ENCODE peak calls at places on chromosome 18, in six cellular contexts. One of them, this sample, is unnamed.

GRCh38 chr18:25144835-25145234 is 207.1 kb downstream of the ZNF521 start:
- DNase-seq in transverse colon: no peak
- DNase-seq in activated T-helper 1 cell treated with anti-CD3 and anti-CD28 coated beads, Interleukin-2, amount 50 U/mL, for 16 hours: no peak
- DNase-seq in NCI-H460: no peak
- DNase-seq in BJ: peak; percentile 31
- DNase-seq in fibroblast of lung: peak; percentile 87
- DNase-seq in this sample: no peak

GRCh38 chr18:79575891-79576685 is 103.5 kb upstream of the CTDP1 start:
- DNase-seq in transverse colon: peak; percentile 13
- DNase-seq in activated T-helper 1 cell treated with anti-CD3 and anti-CD28 coated beads, Interleukin-2, amount 50 U/mL, for 16 hours: no peak
- DNase-seq in NCI-H460: no peak
- DNase-seq in BJ: peak; percentile 16
- DNase-seq in fibroblast of lung: peak; percentile 68
- DNase-seq in this sample: no peak

GRCh38 chr18:47184419-47185050 is 8.4 kb upstream of the IER3IP1 start:
- DNase-seq in NCI-H460: peak; percentile 52
- DNase-seq in BJ: no peak
- DNase-seq in fibroblast of lung: peak; percentile 14
- DNase-seq in activated T-helper 1 cell treated with anti-CD3 and anti-CD28 coated beads, Interleukin-2, amount 50 U/mL, for 16 hours: no peak
- DNase-seq in transverse colon: no peak
- DNase-seq in this sample: no peak

GRCh38 chr18:2302628-2303516 is 268.4 kb downstream of the METTL4 start:
- DNase-seq in transverse colon: no peak
- DNase-seq in NCI-H460: peak; percentile 46
- DNase-seq in fibroblast of lung: no peak
- DNase-seq in BJ: no peak
- DNase-seq in activated T-helper 1 cell treated with anti-CD3 and anti-CD28 coated beads, Interleukin-2, amount 50 U/mL, for 16 hours: no peak
- DNase-seq in this sample: no peak

GRCh38 chr18:26059357-26059756 is 31.1 kb downstream of the SS18 start:
- DNase-seq in activated T-helper 1 cell treated with anti-CD3 and anti-CD28 coated beads, Interleukin-2, amount 50 U/mL, for 16 hours: no peak
- DNase-seq in fibroblast of lung: no peak
- DNase-seq in BJ: no peak
- DNase-seq in NCI-H460: no peak
- DNase-seq in transverse colon: no peak
- DNase-seq in this sample: no peak

GRCh38 chr18:70284976-70285610 is 3.8 kb upstream of the SOCS6 start:
- DNase-seq in BJ: no peak
- DNase-seq in fibroblast of lung: no peak
- DNase-seq in transverse colon: no peak
- DNase-seq in NCI-H460: no peak
- DNase-seq in activated T-helper 1 cell treated with anti-CD3 and anti-CD28 coated beads, Interleukin-2, amount 50 U/mL, for 16 hours: no peak
- DNase-seq in this sample: no peak

GRCh38 chr18:12774982-12775381 is 72.1 kb downstream of the PSMG2 start:
- DNase-seq in NCI-H460: no peak
- DNase-seq in activated T-helper 1 cell treated with anti-CD3 and anti-CD28 coated beads, Interleukin-2, amount 50 U/mL, for 16 hours: no peak
- DNase-seq in fibroblast of lung: no peak
- DNase-seq in transverse colon: no peak
- DNase-seq in BJ: no peak
- DNase-seq in this sample: no peak

GRCh38 chr18:41703744-41704530 is 251.1 kb upstream of the PIK3C3 start:
- DNase-seq in NCI-H460: no peak
- DNase-seq in BJ: no peak
- DNase-seq in activated T-helper 1 cell treated with anti-CD3 and anti-CD28 coated beads, Interleukin-2, amount 50 U/mL, for 16 hours: no peak
- DNase-seq in fibroblast of lung: no peak
- DNase-seq in transverse colon: no peak
- DNase-seq in this sample: no peak

GRCh38 chr18:46720092-46720491 is 36.8 kb downstream of the ST8SIA5 start:
- DNase-seq in NCI-H460: no peak
- DNase-seq in fibroblast of lung: no peak
- DNase-seq in BJ: no peak
- DNase-seq in transverse colon: no peak
- DNase-seq in activated T-helper 1 cell treated with anti-CD3 and anti-CD28 coated beads, Interleukin-2, amount 50 U/mL, for 16 hours: no peak
- DNase-seq in this sample: no peak

GRCh38 chr18:12305930-12306629 is 2.0 kb upstream of the TUBB6 start:
- DNase-seq in fibroblast of lung: no peak
- DNase-seq in NCI-H460: no peak
- DNase-seq in transverse colon: no peak
- DNase-seq in activated T-helper 1 cell treated with anti-CD3 and anti-CD28 coated beads, Interleukin-2, amount 50 U/mL, for 16 hours: no peak
- DNase-seq in BJ: no peak
- DNase-seq in this sample: no peak

GRCh38 chr18:59787998-59788875 is 91.0 kb upstream of the CCBE1 start:
- DNase-seq in activated T-helper 1 cell treated with anti-CD3 and anti-CD28 coated beads, Interleukin-2, amount 50 U/mL, for 16 hours: no peak
- DNase-seq in NCI-H460: no peak
- DNase-seq in transverse colon: no peak
- DNase-seq in fibroblast of lung: peak; percentile 81
- DNase-seq in BJ: no peak
- DNase-seq in this sample: no peak

GRCh38 chr18:1383465-1383864 is 478.8 kb downstream of the ADCYAP1 start:
- DNase-seq in activated T-helper 1 cell treated with anti-CD3 and anti-CD28 coated beads, Interleukin-2, amount 50 U/mL, for 16 hours: no peak
- DNase-seq in BJ: no peak
- DNase-seq in NCI-H460: no peak
- DNase-seq in fibroblast of lung: no peak
- DNase-seq in transverse colon: no peak
- DNase-seq in this sample: no peak

GRCh38 chr18:57249109-57249508 is 102.2 kb downstream of the BOD1L2 start:
- DNase-seq in NCI-H460: no peak
- DNase-seq in BJ: no peak
- DNase-seq in activated T-helper 1 cell treated with anti-CD3 and anti-CD28 coated beads, Interleukin-2, amount 50 U/mL, for 16 hours: no peak
- DNase-seq in transverse colon: no peak
- DNase-seq in fibroblast of lung: no peak
- DNase-seq in this sample: no peak

GRCh38 chr18:4251873-4252272 is 203.2 kb downstream of the DLGAP1 start:
- DNase-seq in NCI-H460: no peak
- DNase-seq in activated T-helper 1 cell treated with anti-CD3 and anti-CD28 coated beads, Interleukin-2, amount 50 U/mL, for 16 hours: no peak
- DNase-seq in BJ: no peak
- DNase-seq in fibroblast of lung: no peak
- DNase-seq in transverse colon: no peak
- DNase-seq in this sample: no peak

GRCh38 chr18:7784171-7784570 is 217.1 kb downstream of the PTPRM start:
- DNase-seq in NCI-H460: no peak
- DNase-seq in transverse colon: no peak
- DNase-seq in BJ: no peak
- DNase-seq in fibroblast of lung: no peak
- DNase-seq in activated T-helper 1 cell treated with anti-CD3 and anti-CD28 coated beads, Interleukin-2, amount 50 U/mL, for 16 hours: no peak
- DNase-seq in this sample: no peak

GRCh38 chr18:9091066-9091476 is 11.4 kb upstream of the NDUFV2 start:
- DNase-seq in transverse colon: no peak
- DNase-seq in NCI-H460: no peak
- DNase-seq in BJ: no peak
- DNase-seq in fibroblast of lung: no peak
- DNase-seq in activated T-helper 1 cell treated with anti-CD3 and anti-CD28 coated beads, Interleukin-2, amount 50 U/mL, for 16 hours: peak; percentile 10
- DNase-seq in this sample: no peak

GRCh38 chr18:78734614-78734945 is 245.0 kb upstream of the SALL3 start:
- DNase-seq in NCI-H460: no peak
- DNase-seq in fibroblast of lung: no peak
- DNase-seq in BJ: no peak
- DNase-seq in transverse colon: no peak
- DNase-seq in activated T-helper 1 cell treated with anti-CD3 and anti-CD28 coated beads, Interleukin-2, amount 50 U/mL, for 16 hours: no peak
- DNase-seq in this sample: no peak

GRCh38 chr18:40159141-40160017 is 1795.7 kb upstream of the PIK3C3 start:
- DNase-seq in NCI-H460: peak; percentile 25
- DNase-seq in activated T-helper 1 cell treated with anti-CD3 and anti-CD28 coated beads, Interleukin-2, amount 50 U/mL, for 16 hours: no peak
- DNase-seq in transverse colon: no peak
- DNase-seq in fibroblast of lung: peak; percentile 80
- DNase-seq in BJ: no peak
- DNase-seq in this sample: peak; percentile 2

GRCh38 chr18:9665311-9665710 is 42.8 kb upstream of the RAB31 start:
- DNase-seq in transverse colon: no peak
- DNase-seq in fibroblast of lung: no peak
- DNase-seq in NCI-H460: no peak
- DNase-seq in activated T-helper 1 cell treated with anti-CD3 and anti-CD28 coated beads, Interleukin-2, amount 50 U/mL, for 16 hours: no peak
- DNase-seq in BJ: no peak
- DNase-seq in this sample: peak; percentile 50

GRCh38 chr18:37769846-37770245 is 204.2 kb upstream of the CELF4 start:
- DNase-seq in transverse colon: no peak
- DNase-seq in activated T-helper 1 cell treated with anti-CD3 and anti-CD28 coated beads, Interleukin-2, amount 50 U/mL, for 16 hours: no peak
- DNase-seq in NCI-H460: no peak
- DNase-seq in fibroblast of lung: no peak
- DNase-seq in BJ: no peak
- DNase-seq in this sample: no peak